ENCODE peak calls at places on chromosomes 2 and 18, in nine cellular contexts. One of them, this sample, is unnamed.

GRCh38 chr2:15784106-15784885 is 156.1 kb upstream of the MYCN start:
- DNase-seq in heart right ventricle: no peak
- DNase-seq in lower leg skin: no peak
- DNase-seq in SK-N-SH: no peak
- DNase-seq in left lung: no peak
- DNase-seq in AG04450: no peak
- DNase-seq in IMR-90: no peak
- DNase-seq in sigmoid colon: no peak
- DNase-seq in LNCaP clone FGC: no peak
- DNase-seq in this sample: no peak

GRCh38 chr2:238102865-238103264 is 2.7 kb downstream of the ESPNL start:
- DNase-seq in LNCaP clone FGC: no peak
- DNase-seq in left lung: no peak
- DNase-seq in lower leg skin: no peak
- DNase-seq in IMR-90: no peak
- DNase-seq in AG04450: no peak
- DNase-seq in heart right ventricle: no peak
- DNase-seq in SK-N-SH: no peak
- DNase-seq in sigmoid colon: no peak
- DNase-seq in this sample: no peak

GRCh38 chr2:26727641-26728561 is 35.4 kb downstream of the KCNK3 start:
- DNase-seq in LNCaP clone FGC: no peak
- DNase-seq in lower leg skin: no peak
- DNase-seq in AG04450: no peak
- DNase-seq in sigmoid colon: no peak
- DNase-seq in left lung: no peak
- DNase-seq in SK-N-SH: no peak
- DNase-seq in IMR-90: no peak
- DNase-seq in heart right ventricle: no peak
- DNase-seq in this sample: no peak

GRCh38 chr2:161090401-161090800 is 69.8 kb upstream of the TANK start:
- DNase-seq in IMR-90: peak; percentile 12
- DNase-seq in heart right ventricle: no peak
- DNase-seq in left lung: peak; percentile 65
- DNase-seq in sigmoid colon: no peak
- DNase-seq in SK-N-SH: no peak
- DNase-seq in AG04450: no peak
- DNase-seq in LNCaP clone FGC: no peak
- DNase-seq in lower leg skin: no peak
- DNase-seq in this sample: no peak

GRCh38 chr2:105373895-105374401 is 24.9 kb downstream of the FHL2 start:
- DNase-seq in sigmoid colon: no peak
- DNase-seq in heart right ventricle: no peak
- DNase-seq in AG04450: no peak
- DNase-seq in SK-N-SH: no peak
- DNase-seq in lower leg skin: no peak
- DNase-seq in IMR-90: no peak
- DNase-seq in left lung: no peak
- DNase-seq in LNCaP clone FGC: no peak
- DNase-seq in this sample: no peak

GRCh38 chr2:230738391-230738811 is 25.8 kb downstream of the CAB39 start:
- DNase-seq in LNCaP clone FGC: no peak
- DNase-seq in left lung: no peak
- DNase-seq in lower leg skin: no peak
- DNase-seq in sigmoid colon: no peak
- DNase-seq in SK-N-SH: no peak
- DNase-seq in IMR-90: peak; percentile 63
- DNase-seq in AG04450: no peak
- DNase-seq in heart right ventricle: no peak
- DNase-seq in this sample: no peak

GRCh38 chr2:47038656-47039501 is 116.2 kb downstream of the STPG4 start:
- DNase-seq in AG04450: no peak
- DNase-seq in heart right ventricle: no peak
- DNase-seq in sigmoid colon: no peak
- DNase-seq in IMR-90: no peak
- DNase-seq in lower leg skin: no peak
- DNase-seq in left lung: no peak
- DNase-seq in LNCaP clone FGC: no peak
- DNase-seq in SK-N-SH: no peak
- DNase-seq in this sample: no peak

GRCh38 chr2:12619975-12620374 is 96.8 kb upstream of the TRIB2 start:
- DNase-seq in heart right ventricle: peak; percentile 18
- DNase-seq in lower leg skin: no peak
- DNase-seq in LNCaP clone FGC: no peak
- DNase-seq in IMR-90: peak; percentile 92
- DNase-seq in AG04450: peak; percentile 59
- DNase-seq in SK-N-SH: no peak
- DNase-seq in sigmoid colon: no peak
- DNase-seq in left lung: no peak
- DNase-seq in this sample: peak; percentile 97

GRCh38 chr2:201929627-201930026 is 104.0 kb upstream of the FZD7 start:
- DNase-seq in left lung: no peak
- DNase-seq in LNCaP clone FGC: no peak
- DNase-seq in AG04450: no peak
- DNase-seq in IMR-90: no peak
- DNase-seq in lower leg skin: no peak
- DNase-seq in SK-N-SH: no peak
- DNase-seq in sigmoid colon: no peak
- DNase-seq in heart right ventricle: no peak
- DNase-seq in this sample: no peak

GRCh38 chr2:27042985-27043634 is 8.4 kb upstream of the AGBL5 start:
- DNase-seq in SK-N-SH: no peak
- DNase-seq in lower leg skin: no peak
- DNase-seq in IMR-90: peak; percentile 78
- DNase-seq in LNCaP clone FGC: no peak
- DNase-seq in heart right ventricle: no peak
- DNase-seq in AG04450: no peak
- DNase-seq in sigmoid colon: no peak
- DNase-seq in left lung: no peak
- DNase-seq in this sample: peak; percentile 44

GRCh38 chr18:34806527-34806926 is 96.4 kb downstream of the DTNA start:
- DNase-seq in sigmoid colon: no peak
- DNase-seq in lower leg skin: no peak
- DNase-seq in IMR-90: no peak
- DNase-seq in LNCaP clone FGC: peak; percentile 10
- DNase-seq in heart right ventricle: no peak
- DNase-seq in left lung: no peak
- DNase-seq in SK-N-SH: no peak
- DNase-seq in AG04450: no peak
- DNase-seq in this sample: no peak

DNA sequence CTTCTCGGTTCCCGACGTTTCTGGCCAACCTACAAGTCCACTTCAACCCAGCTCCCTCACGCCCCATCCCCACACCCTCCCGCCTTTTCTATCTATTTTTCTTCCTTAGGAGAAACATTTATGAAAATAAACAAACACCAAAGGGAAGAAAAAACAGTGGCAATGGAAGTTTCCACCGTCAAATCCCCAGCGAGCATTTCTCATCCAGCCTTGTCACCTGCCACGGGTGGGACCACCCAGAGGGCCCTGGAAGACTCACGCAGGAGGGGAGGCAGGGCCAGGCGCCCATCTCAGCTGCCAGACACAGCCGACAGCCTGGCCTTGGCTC is 395.9 kb upstream of the SALL3 start:
- DNase-seq in LNCaP clone FGC: no peak
- DNase-seq in SK-N-SH: no peak
- DNase-seq in left lung: no peak
- DNase-seq in heart right ventricle: no peak
- DNase-seq in lower leg skin: no peak
- DNase-seq in AG04450: no peak
- DNase-seq in IMR-90: no peak
- DNase-seq in sigmoid colon: no peak
- DNase-seq in this sample: no peak
- H3K4me3 ChIP-seq in LNCaP clone FGC: no peak overlapping the region
- H3K4me3 ChIP-seq in SK-N-SH: no peak overlapping the region
- H3K4me3 ChIP-seq in left lung: no peak overlapping the region
- H3K4me3 ChIP-seq in heart right ventricle: no peak overlapping the region
- H3K4me3 ChIP-seq in lower leg skin: no peak overlapping the region
- H3K4me3 ChIP-seq in AG04450: no peak overlapping the region
- H3K4me3 ChIP-seq in IMR-90: no peak overlapping the region
- H3K4me3 ChIP-seq in sigmoid colon: no peak overlapping the region
- H3K4me3 ChIP-seq in this sample: no peak overlapping the region

DNA sequence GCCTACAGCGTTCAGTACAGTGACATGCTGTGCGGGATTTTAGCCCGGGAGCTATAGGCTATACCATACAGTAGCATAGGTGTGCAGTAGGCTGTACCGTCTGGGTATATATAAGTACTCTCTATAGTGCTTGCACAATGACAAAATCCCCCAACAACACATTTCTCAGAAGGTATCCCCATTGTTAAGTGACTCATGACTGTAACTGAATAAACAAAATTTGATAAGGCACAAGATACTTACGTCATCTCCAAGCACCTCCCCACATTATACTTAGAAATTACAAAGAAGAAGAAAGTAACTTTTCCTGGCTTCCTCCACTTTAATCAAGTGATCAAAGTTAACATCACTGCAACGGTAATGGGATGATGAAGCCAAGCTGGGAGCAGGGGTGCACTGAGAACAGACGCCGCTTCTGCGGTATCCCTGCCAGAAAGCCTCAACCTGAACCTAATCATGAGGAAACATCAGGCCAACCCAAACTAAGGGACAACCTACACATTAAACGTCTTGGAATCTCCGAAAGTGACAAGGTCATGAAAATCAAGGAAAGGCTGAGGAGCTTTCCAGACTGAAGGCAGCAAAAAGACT is 9.6 kb downstream of the TNS1 start:
- DNase-seq in LNCaP clone FGC: no peak
- DNase-seq in sigmoid colon: no peak
- DNase-seq in SK-N-SH: no peak
- DNase-seq in IMR-90: peak; percentile 95
- DNase-seq in left lung: no peak
- DNase-seq in lower leg skin: no peak
- DNase-seq in AG04450: peak; percentile 60
- DNase-seq in heart right ventricle: no peak
- DNase-seq in this sample: peak; percentile 85
- TF ChIP-seq CTCF in LNCaP clone FGC: no peak
- TF ChIP-seq CTCF in sigmoid colon: no peak
- TF ChIP-seq CTCF in SK-N-SH: no peak
- TF ChIP-seq CTCF in IMR-90: no peak
- TF ChIP-seq CTCF in left lung: no peak
- TF ChIP-seq CTCF in lower leg skin: no peak
- TF ChIP-seq CTCF in AG04450: no peak
- TF ChIP-seq CTCF in heart right ventricle: no peak
- TF ChIP-seq CTCF in this sample: no peak

DNA sequence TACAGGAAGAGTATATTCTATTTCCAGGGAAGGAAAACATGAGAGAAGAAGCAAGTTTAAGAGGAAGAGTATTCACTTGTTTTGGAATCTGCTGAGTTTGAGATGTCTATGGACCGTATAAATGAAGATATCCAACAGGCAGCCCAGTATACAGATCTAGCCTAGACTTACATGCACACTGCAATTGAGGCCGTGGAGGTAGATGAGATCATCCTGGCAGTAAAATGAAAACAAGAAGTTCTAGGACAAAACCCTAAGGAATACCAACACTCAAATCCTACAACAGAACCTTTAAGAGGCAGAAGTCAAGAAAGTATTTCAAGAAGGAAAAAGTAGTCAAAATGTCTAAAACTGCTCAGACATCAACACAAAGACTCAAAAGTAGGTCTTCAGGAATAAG is 16.0 kb downstream of the GRB14 start:
- DNase-seq in AG04450: no peak
- DNase-seq in LNCaP clone FGC: no peak
- DNase-seq in heart right ventricle: no peak
- DNase-seq in IMR-90: no peak
- DNase-seq in lower leg skin: no peak
- DNase-seq in SK-N-SH: no peak
- DNase-seq in sigmoid colon: no peak
- DNase-seq in left lung: no peak
- DNase-seq in this sample: peak; percentile 14
- H3K4me3 ChIP-seq in AG04450: no peak overlapping the region
- H3K4me3 ChIP-seq in LNCaP clone FGC: no peak overlapping the region
- H3K4me3 ChIP-seq in heart right ventricle: no peak overlapping the region
- H3K4me3 ChIP-seq in IMR-90: no peak overlapping the region
- H3K4me3 ChIP-seq in lower leg skin: no peak overlapping the region
- H3K4me3 ChIP-seq in SK-N-SH: no peak overlapping the region
- H3K4me3 ChIP-seq in sigmoid colon: no peak overlapping the region
- H3K4me3 ChIP-seq in left lung: no peak overlapping the region
- H3K4me3 ChIP-seq in this sample: no peak overlapping the region

GRCh38 chr2:73233932-73234832 is at the start of gene CCT7:
- DNase-seq in sigmoid colon: peak; percentile 94
- DNase-seq in left lung: peak; percentile 91
- DNase-seq in lower leg skin: peak; percentile 90
- DNase-seq in LNCaP clone FGC: no peak
- DNase-seq in IMR-90: peak; percentile 89
- DNase-seq in AG04450: peak; percentile 67
- DNase-seq in SK-N-SH: peak; percentile 91
- DNase-seq in heart right ventricle: peak; percentile 83
- DNase-seq in this sample: peak; percentile 91

GRCh38 chr2:73233154-73233931 is at the start of gene PRADC1:
- DNase-seq in sigmoid colon: peak; percentile 100
- DNase-seq in AG04450: peak; percentile 99
- DNase-seq in left lung: peak; percentile 97
- DNase-seq in IMR-90: peak; percentile 100
- DNase-seq in heart right ventricle: peak; percentile 95
- DNase-seq in SK-N-SH: peak; percentile 97
- DNase-seq in lower leg skin: peak; percentile 100
- DNase-seq in LNCaP clone FGC: peak; percentile 94
- DNase-seq in this sample: peak; percentile 99

GRCh38 chr2:73235315-73236028 is 1.4 kb downstream of the CCT7 start:
- DNase-seq in AG04450: no peak
- DNase-seq in sigmoid colon: no peak
- DNase-seq in SK-N-SH: no peak
- DNase-seq in lower leg skin: no peak
- DNase-seq in heart right ventricle: no peak
- DNase-seq in IMR-90: no peak
- DNase-seq in LNCaP clone FGC: no peak
- DNase-seq in left lung: no peak
- DNase-seq in this sample: no peak

GRCh38 chr2:73228631-73229030 is 4.4 kb downstream of the PRADC1 start:
- DNase-seq in sigmoid colon: no peak
- DNase-seq in LNCaP clone FGC: no peak
- DNase-seq in heart right ventricle: no peak
- DNase-seq in SK-N-SH: no peak
- DNase-seq in AG04450: no peak
- DNase-seq in IMR-90: no peak
- DNase-seq in lower leg skin: no peak
- DNase-seq in left lung: no peak
- DNase-seq in this sample: no peak

DNA sequence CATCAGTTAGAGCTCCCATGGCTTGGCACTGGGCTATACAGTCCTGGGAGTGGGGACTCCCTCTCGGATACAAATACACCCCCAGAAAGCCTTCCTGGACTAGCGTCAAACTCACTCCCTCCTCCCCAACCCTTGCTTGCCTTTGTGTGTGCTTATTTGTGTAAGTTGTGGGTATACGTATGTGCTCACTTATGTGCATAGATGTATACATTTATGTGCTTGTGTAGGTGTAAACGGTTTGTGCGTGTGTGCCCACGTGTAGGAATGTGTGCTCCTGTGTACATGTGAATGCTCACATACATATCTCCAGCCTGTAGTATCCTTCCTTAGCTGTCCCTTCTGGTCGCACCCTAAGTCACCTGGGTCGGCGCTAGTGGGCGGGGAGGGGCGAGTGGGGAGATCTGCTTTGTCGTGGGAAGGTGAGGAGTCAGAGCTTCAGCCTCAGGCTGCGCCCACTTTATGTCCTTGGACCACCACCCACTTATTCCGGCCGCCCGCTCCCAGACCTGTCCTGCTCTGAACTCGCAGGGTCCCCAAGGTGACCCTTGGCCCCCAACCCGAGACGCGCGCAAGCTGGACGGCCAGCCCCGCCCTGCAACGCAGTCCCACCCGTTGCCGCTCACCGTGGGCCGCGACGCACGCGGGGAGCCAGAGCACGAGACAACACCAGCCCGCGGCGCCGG is 427 bp downstream of the PRADC1 start:
- DNase-seq in SK-N-SH: peak; percentile 48
- DNase-seq in left lung: no peak
- DNase-seq in AG04450: no peak
- DNase-seq in heart right ventricle: no peak
- DNase-seq in LNCaP clone FGC: no peak
- DNase-seq in sigmoid colon: peak; percentile 72
- DNase-seq in lower leg skin: peak; percentile 40
- DNase-seq in IMR-90: no peak
- DNase-seq in this sample: no peak
- TF ChIP-seq CTCF in SK-N-SH: no peak
- TF ChIP-seq CTCF in left lung: no peak
- TF ChIP-seq CTCF in AG04450: no peak
- TF ChIP-seq CTCF in heart right ventricle: no peak
- TF ChIP-seq CTCF in LNCaP clone FGC: no peak
- TF ChIP-seq CTCF in sigmoid colon: no peak
- TF ChIP-seq CTCF in lower leg skin: no peak
- TF ChIP-seq CTCF in IMR-90: no peak
- TF ChIP-seq CTCF in this sample: no peak